ENCODE peak calls at places on chromosome 11, in six cellular contexts. G, A, D, V, Q and U are unnamed samples.
A peak's percentile ranks its signal among the peaks of the same experiment; 100 is the strongest.

GRCh38 chr11:68983816-68984215 is 3.0 kb upstream of the MRGPRD start:
- DNase-seq in Q (no peak), A (no peak), D (no peak), V (no peak), G (no peak), U (no peak)

GRCh38 chr11:26227311-26227710 is 104.6 kb upstream of the ANO3 start:
- DNase-seq in Q (no peak), V (no peak), G (no peak), A (no peak), D (no peak), U (no peak)

GRCh38 chr11:23976369-23976768 is 520.5 kb upstream of the LUZP2 start:
- DNase-seq in G (no peak), A (no peak), D (no peak), V (no peak), Q (no peak), U (no peak)

GRCh38 chr11:46003647-46004046 is 81.2 kb downstream of the LARGE2 start:
- DNase-seq in V (no peak), G (no peak), A (no peak), Q (no peak), D (no peak), U (no peak)

GRCh38 chr11:11731311-11732083 is 109.7 kb upstream of the GALNT18 start:
- DNase-seq in A (no peak), D (no peak), Q (no peak), V (no peak), G (no peak), U (no peak)

GRCh38 chr11:117127164-117127563 is 16.9 kb upstream of the PAFAH1B2 start:
- DNase-seq in Q (no peak), G (no peak), D (no peak), V (no peak), A (no peak), U (no peak)

GRCh38 chr11:130314184-130314748 is 451 bp downstream of the ZBTB44 start:
- DNase-seq in A (peak; percentile 39), D (peak; percentile 62), Q (peak; percentile 65), G (peak; percentile 59), V (peak; percentile 80), U (peak; percentile 67)

GRCh38 chr11:8068605-8069221 is 12.3 kb upstream of the TUB start:
- DNase-seq in G (peak; percentile 76), Q (peak; percentile 55), A (no peak), V (peak; percentile 83), D (no peak), U (no peak)

GRCh38 chr11:117781650-117782049 is 15.4 kb downstream of the DSCAML1 start:
- DNase-seq in G (no peak), D (no peak), V (no peak), A (no peak), Q (no peak), U (no peak)

GRCh38 chr11:84780689-84781293 is 846.4 kb downstream of the DLG2 start:
- DNase-seq in D (no peak), A (no peak), G (no peak), Q (no peak), V (no peak), U (no peak)

GRCh38 chr11:64869571-64870175 is 8.7 kb downstream of the EHD1 start:
- DNase-seq in D (no peak), G (no peak), A (no peak), V (no peak), Q (no peak), U (no peak)

GRCh38 chr11:61077936-61078335 is 24.4 kb upstream of the CD5 start:
- DNase-seq in V (peak; percentile 6), Q (no peak), D (no peak), A (no peak), G (no peak), U (no peak)

GRCh38 chr11:124886978-124887666 is 10.5 kb downstream of the ROBO4 start:
- DNase-seq in G (no peak), D (no peak), V (peak; percentile 63), A (no peak), Q (no peak), U (no peak)

GRCh38 chr11:61654397-61654829 is 25.8 kb upstream of the DAGLA start:
- DNase-seq in G (peak; percentile 76), A (peak; percentile 28), V (peak; percentile 75), D (no peak), Q (peak; percentile 33), U (no peak)

GRCh38 chr11:10058356-10058755 is 235.7 kb downstream of the SBF2 start:
- DNase-seq in D (no peak), Q (no peak), V (no peak), G (no peak), A (no peak), U (no peak)

GRCh38 chr11:115141715-115142114 is 362.5 kb downstream of the CADM1 start:
- DNase-seq in G (no peak), A (no peak), V (no peak), Q (no peak), D (no peak), U (no peak)

GRCh38 chr11:128852327-128853023 is 14.6 kb downstream of the KCNJ1 start:
- DNase-seq in G (peak; percentile 48), Q (peak; percentile 78), V (no peak), A (no peak), D (no peak), U (no peak)

GRCh38 chr11:68459886-68460740 is 439 bp upstream of the PPP6R3 start:
- DNase-seq in A (peak; percentile 99), D (peak; percentile 92), Q (peak; percentile 97), V (peak; percentile 99), G (peak; percentile 99), U (peak; percentile 97)

GRCh38 chr11:48063424-48063978 is 83.1 kb downstream of the PTPRJ start:
- DNase-seq in D (no peak), G (peak; percentile 24), A (no peak), V (no peak), Q (peak; percentile 25), U (no peak)

GRCh38 chr11:44747836-44748235 is 21.1 kb downstream of the TSPAN18 start:
- DNase-seq in Q (no peak), A (no peak), D (no peak), G (no peak), V (peak; percentile 39), U (no peak)

GRCh38 chr11:37352485-37352884 is 754.4 kb upstream of the RAG2 start:
- DNase-seq in Q (no peak), G (no peak), A (no peak), V (no peak), D (no peak), U (no peak)

GRCh38 chr11:27933992-27934829 is 173.7 kb downstream of the KIF18A start:
- DNase-seq in D (no peak), A (no peak), Q (no peak), V (peak; percentile 69), G (no peak), U (no peak)

GRCh38 chr11:47592970-47593369 is 1.2 kb downstream of the C1QTNF4 start:
- DNase-seq in V (no peak), D (no peak), Q (no peak), G (no peak), A (no peak), U (no peak)

GRCh38 chr11:120835601-120836228 is 188.2 kb upstream of the TBCEL start:
- DNase-seq in G (no peak), A (no peak), D (no peak), V (no peak), Q (no peak), U (peak; percentile 36)

GRCh38 chr11:111976614-111977140 is 39.5 kb downstream of the DIXDC1 start:
- DNase-seq in A (peak; percentile 47), V (peak; percentile 81), D (no peak), G (no peak), Q (peak; percentile 19), U (no peak)

GRCh38 chr11:116553482-116553881 is 219.3 kb downstream of the BUD13 start:
- DNase-seq in D (no peak), A (no peak), V (no peak), Q (no peak), G (no peak), U (no peak)

DNA sequence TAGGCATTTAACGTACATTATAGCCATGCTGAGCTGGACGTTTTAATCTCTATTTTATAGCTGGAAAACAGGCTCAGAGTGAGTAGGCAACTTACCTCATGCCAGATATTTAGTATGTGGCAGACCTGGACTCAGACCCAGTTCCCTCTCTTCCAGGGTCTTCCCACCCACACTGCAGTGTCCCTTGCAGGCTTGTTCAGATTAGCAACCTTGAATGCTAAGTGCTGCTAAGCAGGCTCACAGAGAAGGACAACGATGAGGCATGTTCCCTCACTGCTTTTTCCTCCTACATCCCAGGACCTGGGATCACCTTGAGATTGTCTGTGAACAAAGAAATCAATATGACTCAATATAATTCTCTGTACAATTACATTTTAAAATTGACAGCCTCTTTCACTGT is 65.6 kb downstream of the NCAM1 start:
- DNase-seq in G (no peak), A (no peak), Q (no peak), D (no peak), V (no peak), U (no peak)
- H3K9me3 ChIP-seq in G (no peaks in the 10 kb centered on the region), A (no peaks in the 10 kb centered on the region), Q (no peaks in the 10 kb centered on the region), D (no peaks in the 10 kb centered on the region), V (no peaks in the 10 kb centered on the region), U (no peaks in the 10 kb centered on the region)

GRCh38 chr11:70733327-70734325 is 335.3 kb downstream of the CTTN start:
- DNase-seq in D (no peak), Q (no peak), A (no peak), G (no peak), V (no peak), U (no peak)

GRCh38 chr11:70732493-70733206 is 334.3 kb downstream of the CTTN start:
- DNase-seq in G (no peak), V (no peak), D (no peak), A (no peak), Q (no peak), U (no peak)

GRCh38 chr11:70734911-70735310 is 336.6 kb downstream of the CTTN start:
- DNase-seq in G (no peak), V (no peak), Q (no peak), A (no peak), D (no peak), U (no peak)

GRCh38 chr11:70735976-70736375 is 337.6 kb downstream of the CTTN start:
- DNase-seq in A (no peak), G (no peak), D (no peak), Q (no peak), V (no peak), U (no peak)

GRCh38 chr11:70734379-70734778 is 336.1 kb downstream of the CTTN start:
- DNase-seq in Q (no peak), A (no peak), V (no peak), G (no peak), D (no peak), U (no peak)
- H3K9me3 ChIP-seq in Q (no peaks in the 10 kb centered on the region), A (no peaks in the 10 kb centered on the region), V (no peaks in the 10 kb centered on the region), G (no peaks in the 10 kb centered on the region), D (no peaks in the 10 kb centered on the region), U (no peaks in the 10 kb centered on the region)

GRCh38 chr11:3357302-3357701 is 21.6 kb downstream of the ZNF195 start:
- DNase-seq in D (no peak), G (no peak), A (no peak), V (no peak), Q (no peak), U (no peak)
- H3K9me3 ChIP-seq in D (peaks cover 72% of the 10 kb centered on the region), G (peaks cover 100% of the 10 kb centered on the region), A (peaks cover 34% of the 10 kb centered on the region), V (peaks cover 55% of the 10 kb centered on the region), Q (peaks cover 36% of the 10 kb centered on the region), U (peaks cover 17% of the 10 kb centered on the region)

GRCh38 chr11:58330861-58331260 is 28.0 kb downstream of the OR5B17 start:
- DNase-seq in G (no peak), Q (no peak), D (no peak), V (no peak), A (no peak), U (no peak)
- H3K9me3 ChIP-seq in G (peaks cover 16% of the 10 kb centered on the region), Q (no peaks in the 10 kb centered on the region), D (no peaks in the 10 kb centered on the region), V (peaks cover 4% of the 10 kb centered on the region), A (no peaks in the 10 kb centered on the region), U (no peaks in the 10 kb centered on the region)